ENCODE peak calls at places on chromosomes 4 and X, in six cellular contexts. T, F, R, K, H and O are unnamed samples.

GRCh38 chr4:36026348-36026747 is 218.0 kb downstream of the ARAP2 start:
- DNase-seq in T (no peak), F (peak), R (no peak), K (no peak), H (no peak), O (no peak)

GRCh38 chr4:70838972-70839536 is 636 bp downstream of the GRSF1 start:
- DNase-seq in T (peak), F (peak), R (peak), K (peak), H (peak), O (peak)

GRCh38 chr4:76960014-76960413 is 10.5 kb downstream of the SEPTIN11 start:
- DNase-seq in T (no peak), F (no peak), R (no peak), K (no peak), H (no peak), O (no peak)

GRCh38 chrX:38661561-38661960 is 100.2 kb downstream of the TSPAN7 start:
- DNase-seq in T (no peak), F (no peak), R (no peak), K (no peak), H (no peak), O (no peak)

GRCh38 chr4:67885727-67886126 is 1.9 kb upstream of the TMPRSS11D start:
- DNase-seq in T (no peak), F (no peak), R (no peak), K (no peak), H (no peak), O (no peak)

GRCh38 chr4:148211533-148211932 is 230.7 kb downstream of the NR3C2 start:
- DNase-seq in T (no peak), F (no peak), R (no peak), K (no peak), H (no peak), O (no peak)

GRCh38 chrX:95076449-95076848 is 1402.4 kb downstream of the FAM133A start:
- DNase-seq in T (peak), F (no peak), R (no peak), K (no peak), H (no peak), O (no peak)

GRCh38 chrX:106912864-106913263 is 7.3 kb upstream of the CLDN2 start:
- DNase-seq in T (no peak), F (no peak), R (no peak), K (no peak), H (no peak), O (no peak)

GRCh38 chrX:49308604-49309269 is 5.3 kb downstream of the GAGE10 start:
- DNase-seq in T (no peak), F (peak), R (no peak), K (no peak), H (no peak), O (peak)

GRCh38 chrX:10725071-10725470 is 104.7 kb upstream of the MID1 start:
- DNase-seq in T (no peak), F (no peak), R (no peak), K (no peak), H (no peak), O (no peak)

GRCh38 chr4:23888421-23889319 is 1.2 kb downstream of the PPARGC1A start:
- DNase-seq in T (peak), F (no peak), R (no peak), K (no peak), H (no peak), O (peak)

GRCh38 chrX:51376672-51377071 is 44.0 kb downstream of the NUDT10 start:
- DNase-seq in T (no peak), F (no peak), R (no peak), K (no peak), H (no peak), O (no peak)

GRCh38 chr4:2977116-2978097 is 14.0 kb downstream of the GRK4 start:
- DNase-seq in T (peak), F (peak), R (no peak), K (no peak), H (peak), O (peak)